ENCODE peak calls at places on chromosomes 13 and 19, in nine cellular contexts. One of them, this sample, is unnamed. For H3K4me1, the result is how much of the 10 kb centered on the place peaks cover.

GRCh38 chr13:36214163-36214921 is at the start of gene SOHLH2:
- DNase-seq in heart left ventricle: no peak
- DNase-seq in colonic mucosa: no peak
- DNase-seq in psoas muscle: no peak
- DNase-seq in fibroblast of lung: no peak
- DNase-seq in IMR-90: no peak
- DNase-seq in Panc1: no peak
- DNase-seq in heart right ventricle: no peak
- DNase-seq in CD8-positive, alpha-beta T cell: no peak
- DNase-seq in this sample: no peak

GRCh38 chr19:3555653-3556422 is 1.5 kb downstream of the MFSD12 start:
- DNase-seq in psoas muscle: no peak
- DNase-seq in Panc1: no peak
- DNase-seq in heart right ventricle: no peak
- DNase-seq in heart left ventricle: no peak
- DNase-seq in CD8-positive, alpha-beta T cell: no peak
- DNase-seq in colonic mucosa: no peak
- DNase-seq in IMR-90: no peak
- DNase-seq in fibroblast of lung: no peak
- DNase-seq in this sample: peak

GRCh38 chr19:47848871-47849473 is 10.1 kb upstream of the TPRX2 start:
- DNase-seq in CD8-positive, alpha-beta T cell: peak
- DNase-seq in colonic mucosa: peak
- DNase-seq in heart right ventricle: peak
- DNase-seq in fibroblast of lung: peak
- DNase-seq in heart left ventricle: no peak
- DNase-seq in IMR-90: no peak
- DNase-seq in Panc1: no peak
- DNase-seq in psoas muscle: no peak
- DNase-seq in this sample: no peak

GRCh38 chr19:19860756-19861390 is 4.8 kb upstream of the ZNF253 start:
- DNase-seq in fibroblast of lung: no peak
- DNase-seq in IMR-90: no peak
- DNase-seq in psoas muscle: no peak
- DNase-seq in CD8-positive, alpha-beta T cell: peak
- DNase-seq in colonic mucosa: no peak
- DNase-seq in heart right ventricle: no peak
- DNase-seq in heart left ventricle: no peak
- DNase-seq in Panc1: no peak
- DNase-seq in this sample: no peak

GRCh38 chr19:58563034-58563573 is 4.7 kb upstream of the UBE2M start:
- DNase-seq in IMR-90: no peak
- DNase-seq in CD8-positive, alpha-beta T cell: peak
- DNase-seq in heart right ventricle: no peak
- DNase-seq in psoas muscle: peak
- DNase-seq in colonic mucosa: peak
- DNase-seq in Panc1: no peak
- DNase-seq in fibroblast of lung: no peak
- DNase-seq in heart left ventricle: peak
- DNase-seq in this sample: no peak

GRCh38 chr13:93296584-93296983 is 70.0 kb downstream of the GPC6 start:
- DNase-seq in heart right ventricle: no peak
- DNase-seq in IMR-90: peak
- DNase-seq in Panc1: no peak
- DNase-seq in colonic mucosa: no peak
- DNase-seq in fibroblast of lung: no peak
- DNase-seq in heart left ventricle: no peak
- DNase-seq in psoas muscle: no peak
- DNase-seq in CD8-positive, alpha-beta T cell: no peak
- DNase-seq in this sample: no peak

GRCh38 chr13:57932071-57932470 is 300.5 kb downstream of the PCDH17 start:
- DNase-seq in CD8-positive, alpha-beta T cell: no peak
- DNase-seq in heart right ventricle: no peak
- DNase-seq in Panc1: no peak
- DNase-seq in heart left ventricle: no peak
- DNase-seq in psoas muscle: no peak
- DNase-seq in colonic mucosa: no peak
- DNase-seq in fibroblast of lung: no peak
- DNase-seq in IMR-90: no peak
- DNase-seq in this sample: no peak

GRCh38 chr19:18225702-18226468 is at the start of gene PDE4C:
- DNase-seq in CD8-positive, alpha-beta T cell: no peak
- DNase-seq in Panc1: no peak
- DNase-seq in IMR-90: no peak
- DNase-seq in psoas muscle: peak
- DNase-seq in heart right ventricle: peak
- DNase-seq in colonic mucosa: no peak
- DNase-seq in fibroblast of lung: no peak
- DNase-seq in heart left ventricle: peak
- DNase-seq in this sample: no peak

GRCh38 chr13:31951215-31951678 is 80.3 kb upstream of the FRY start:
- DNase-seq in IMR-90: peak
- DNase-seq in heart right ventricle: peak
- DNase-seq in Panc1: no peak
- DNase-seq in psoas muscle: peak
- DNase-seq in heart left ventricle: peak
- DNase-seq in fibroblast of lung: no peak
- DNase-seq in colonic mucosa: peak
- DNase-seq in CD8-positive, alpha-beta T cell: no peak
- DNase-seq in this sample: peak

GRCh38 chr13:37495046-37495445 is 103.5 kb downstream of the POSTN start:
- DNase-seq in CD8-positive, alpha-beta T cell: no peak
- DNase-seq in heart left ventricle: no peak
- DNase-seq in Panc1: no peak
- DNase-seq in psoas muscle: no peak
- DNase-seq in fibroblast of lung: no peak
- DNase-seq in heart right ventricle: no peak
- DNase-seq in colonic mucosa: no peak
- DNase-seq in IMR-90: peak
- DNase-seq in this sample: no peak

GRCh38 chr19:17125728-17126677 is 50.4 kb downstream of the MYO9B start:
- DNase-seq in CD8-positive, alpha-beta T cell: peak
- DNase-seq in heart right ventricle: peak
- DNase-seq in heart left ventricle: peak
- DNase-seq in IMR-90: peak
- DNase-seq in psoas muscle: peak
- DNase-seq in Panc1: no peak
- DNase-seq in fibroblast of lung: peak
- DNase-seq in colonic mucosa: peak
- DNase-seq in this sample: peak

GRCh38 chr13:112062619-112063308 is 4.2 kb upstream of the SOX1 start:
- DNase-seq in fibroblast of lung: no peak
- DNase-seq in heart right ventricle: no peak
- DNase-seq in Panc1: no peak
- DNase-seq in colonic mucosa: no peak
- DNase-seq in CD8-positive, alpha-beta T cell: no peak
- DNase-seq in heart left ventricle: no peak
- DNase-seq in IMR-90: no peak
- DNase-seq in psoas muscle: no peak
- DNase-seq in this sample: no peak

GRCh38 chr13:26540319-26540718 is 17.2 kb upstream of the WASF3 start:
- DNase-seq in heart right ventricle: peak
- DNase-seq in IMR-90: no peak
- DNase-seq in Panc1: no peak
- DNase-seq in colonic mucosa: no peak
- DNase-seq in fibroblast of lung: no peak
- DNase-seq in psoas muscle: peak
- DNase-seq in CD8-positive, alpha-beta T cell: no peak
- DNase-seq in heart left ventricle: no peak
- DNase-seq in this sample: no peak

GRCh38 chr19:13396256-13397080 is 109.8 kb downstream of the CACNA1A start:
- DNase-seq in psoas muscle: no peak
- DNase-seq in CD8-positive, alpha-beta T cell: no peak
- DNase-seq in IMR-90: peak
- DNase-seq in fibroblast of lung: peak
- DNase-seq in heart right ventricle: peak
- DNase-seq in heart left ventricle: no peak
- DNase-seq in colonic mucosa: peak
- DNase-seq in Panc1: no peak
- DNase-seq in this sample: no peak

DNA sequence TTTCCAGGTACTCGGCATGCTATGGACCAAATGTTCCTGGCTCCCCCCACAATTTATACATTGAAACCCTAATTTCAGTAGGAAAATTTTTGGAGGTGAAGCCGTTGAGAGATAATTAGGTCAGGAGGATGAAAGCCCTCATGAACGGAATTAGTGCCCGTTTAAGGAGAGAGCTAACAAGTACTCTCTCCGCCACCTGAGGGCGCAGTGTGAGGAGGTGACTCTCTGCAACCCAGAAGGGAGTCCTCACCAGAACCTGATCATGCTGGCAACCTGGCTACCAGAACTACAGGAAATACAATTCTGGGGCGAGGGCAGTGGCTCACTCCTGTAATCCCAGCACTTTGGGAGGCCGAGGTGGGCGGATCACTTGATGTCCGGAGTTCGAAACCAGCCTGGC is 397.8 kb downstream of the SLITRK5 start:
- DNase-seq in CD8-positive, alpha-beta T cell: no peak
- DNase-seq in fibroblast of lung: no peak
- DNase-seq in heart left ventricle: no peak
- DNase-seq in psoas muscle: no peak
- DNase-seq in colonic mucosa: no peak
- DNase-seq in Panc1: no peak
- DNase-seq in IMR-90: no peak
- DNase-seq in heart right ventricle: no peak
- DNase-seq in this sample: no peak
- TF ChIP-seq CTCF in CD8-positive, alpha-beta T cell: no peak
- TF ChIP-seq CTCF in fibroblast of lung: no peak
- TF ChIP-seq CTCF in heart left ventricle: no peak
- TF ChIP-seq CTCF in psoas muscle: no peak
- TF ChIP-seq CTCF in colonic mucosa: no peak
- TF ChIP-seq CTCF in Panc1: peak
- TF ChIP-seq CTCF in IMR-90: no peak
- TF ChIP-seq CTCF in heart right ventricle: no peak
- TF ChIP-seq CTCF in this sample: no peak

DNA sequence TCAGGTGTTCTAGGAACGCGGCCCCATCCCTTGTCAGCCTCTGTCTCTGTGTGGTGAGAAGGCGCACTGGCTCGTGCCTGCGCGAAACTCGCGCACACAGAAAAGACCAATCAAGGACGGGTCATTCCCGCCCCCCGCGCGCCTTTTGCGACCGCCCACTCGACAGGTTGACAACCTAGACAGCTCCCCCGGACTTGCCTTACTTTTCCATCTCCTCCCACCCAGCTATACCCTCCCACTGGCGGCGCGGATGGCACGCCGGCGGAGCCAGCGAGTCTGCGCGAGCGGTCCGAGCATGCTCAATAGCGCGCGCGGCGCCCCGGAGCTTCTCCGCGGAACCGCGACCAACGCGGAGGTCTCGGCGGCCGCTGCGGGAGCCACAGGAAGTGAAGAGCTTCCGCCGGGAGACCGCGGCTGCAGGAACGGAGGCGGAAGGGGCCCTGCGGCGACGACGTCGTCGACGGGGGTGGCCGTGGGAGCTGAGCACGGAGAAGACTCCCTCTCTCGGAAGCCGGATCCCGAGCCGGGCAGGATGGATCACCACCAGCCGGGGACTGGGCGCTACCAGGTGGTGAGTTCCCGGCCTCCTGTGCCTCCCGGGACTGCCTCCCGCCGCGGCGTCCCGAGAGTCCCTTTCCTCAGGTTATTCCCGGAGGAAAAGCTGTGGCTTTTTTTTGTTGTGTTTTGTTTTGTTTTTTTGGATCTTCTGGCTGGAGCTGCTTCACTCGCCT is at the start of gene NDFIP2:
- DNase-seq in psoas muscle: peak
- DNase-seq in IMR-90: peak
- DNase-seq in heart right ventricle: peak
- DNase-seq in heart left ventricle: peak
- DNase-seq in CD8-positive, alpha-beta T cell: peak
- DNase-seq in fibroblast of lung: peak
- DNase-seq in colonic mucosa: peak
- DNase-seq in Panc1: no peak
- DNase-seq in this sample: peak
- H3K4me1 ChIP-seq in psoas muscle: under half
- H3K4me1 ChIP-seq in IMR-90: under half
- H3K4me1 ChIP-seq in heart right ventricle: under half
- H3K4me1 ChIP-seq in heart left ventricle: under half
- H3K4me1 ChIP-seq in CD8-positive, alpha-beta T cell: under half
- H3K4me1 ChIP-seq in fibroblast of lung: under half
- H3K4me1 ChIP-seq in colonic mucosa: under half
- H3K4me1 ChIP-seq in Panc1: under half
- H3K4me1 ChIP-seq in this sample: under half

GRCh38 chr19:40533508-40533907 is 43.2 kb upstream of the SHKBP1 start:
- DNase-seq in heart right ventricle: no peak
- DNase-seq in CD8-positive, alpha-beta T cell: no peak
- DNase-seq in psoas muscle: no peak
- DNase-seq in fibroblast of lung: no peak
- DNase-seq in heart left ventricle: no peak
- DNase-seq in colonic mucosa: no peak
- DNase-seq in Panc1: no peak
- DNase-seq in IMR-90: no peak
- DNase-seq in this sample: no peak
- TF ChIP-seq CTCF in heart right ventricle: no peak
- TF ChIP-seq CTCF in CD8-positive, alpha-beta T cell: no peak
- TF ChIP-seq CTCF in psoas muscle: no peak
- TF ChIP-seq CTCF in fibroblast of lung: peak
- TF ChIP-seq CTCF in heart left ventricle: no peak
- TF ChIP-seq CTCF in colonic mucosa: no peak
- TF ChIP-seq CTCF in Panc1: peak
- TF ChIP-seq CTCF in IMR-90: peak
- TF ChIP-seq CTCF in this sample: no peak

DNA sequence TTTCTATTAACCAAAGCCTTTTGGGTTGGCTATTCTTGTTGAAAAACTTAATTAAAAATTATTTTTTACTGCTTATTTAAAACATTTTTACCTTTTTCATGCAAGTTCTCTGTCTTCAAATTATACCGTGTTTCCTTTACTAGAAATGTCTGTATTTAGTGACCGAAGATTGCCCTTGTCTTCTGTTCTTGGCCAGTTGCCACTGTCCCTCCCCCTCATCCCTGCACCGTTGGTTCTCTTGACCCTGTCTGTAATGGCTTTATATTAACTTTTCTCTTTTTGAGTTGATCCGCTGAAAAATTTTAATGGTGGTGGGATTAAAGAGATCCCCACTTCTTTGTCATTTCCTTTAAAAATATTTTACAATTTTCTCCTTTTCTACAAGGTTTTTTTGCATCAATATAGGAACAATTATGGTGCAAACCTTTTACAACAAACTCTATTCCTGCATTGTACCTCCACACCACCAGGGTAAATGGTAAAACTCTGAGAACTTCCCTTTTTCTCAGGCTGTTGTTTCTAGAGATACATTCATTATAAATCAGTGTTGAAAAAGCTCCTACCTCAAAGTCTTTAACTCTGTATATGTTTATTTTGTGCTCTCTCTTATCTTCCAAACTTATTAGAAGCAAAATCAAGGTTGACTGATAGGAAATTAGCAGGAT is 12.9 kb upstream of the RNF113B start:
- DNase-seq in fibroblast of lung: no peak
- DNase-seq in IMR-90: no peak
- DNase-seq in Panc1: no peak
- DNase-seq in heart right ventricle: peak
- DNase-seq in CD8-positive, alpha-beta T cell: no peak
- DNase-seq in heart left ventricle: no peak
- DNase-seq in colonic mucosa: no peak
- DNase-seq in psoas muscle: no peak
- DNase-seq in this sample: no peak
- H3K4me1 ChIP-seq in fibroblast of lung: under half
- H3K4me1 ChIP-seq in IMR-90: under half
- H3K4me1 ChIP-seq in Panc1: under half
- H3K4me1 ChIP-seq in heart right ventricle: under half
- H3K4me1 ChIP-seq in CD8-positive, alpha-beta T cell: under half
- H3K4me1 ChIP-seq in heart left ventricle: under half
- H3K4me1 ChIP-seq in colonic mucosa: under half
- H3K4me1 ChIP-seq in psoas muscle: under half
- H3K4me1 ChIP-seq in this sample: under half

This sample was measured in mucosa of descending colon.